ENCODE peak calls at places on chromosomes 7 and 10, in five cellular contexts. P is mucosa of descending colon; G is endothelial cell of umbilical vein; V is fibroblast of lung; F is CD8-positive, alpha-beta memory T cell. S is an unnamed sample. For H3K4me1, the result is how much of the 10 kb centered on the place peaks cover.

GRCh38 chr7:55246181-55246580 is 119.0 kb upstream of the LANCL2 start:
- DNase-seq in F (no peak), G (no peak), V (peak), P (no peak), S (no peak)

GRCh38 chr10:104332243-104333036 is 5.8 kb downstream of the ITPRIP start:
- DNase-seq in F (no peak), V (peak), G (no peak), P (no peak), S (no peak)

GRCh38 chr10:111347386-111348005 is 270.7 kb downstream of the ADRA2A start:
- DNase-seq in V (no peak), P (no peak), F (no peak), G (no peak), S (no peak)

GRCh38 chr10:96565774-96566173 is 21.0 kb downstream of the TM9SF3 start:
- DNase-seq in G (peak), V (peak), F (no peak), P (no peak), S (no peak)

GRCh38 chr7:121071132-121071531 is 82.6 kb downstream of the CPED1 start:
- DNase-seq in V (no peak), F (no peak), G (no peak), P (no peak), S (no peak)

GRCh38 chr7:117640465-117640864 is 160.6 kb downstream of the CFTR start:
- DNase-seq in G (no peak), P (no peak), F (no peak), V (no peak), S (no peak)

GRCh38 chr7:154679689-154680088 is 323.2 kb downstream of the PAXIP1 start:
- DNase-seq in G (no peak), V (no peak), F (no peak), P (no peak), S (no peak)

GRCh38 chr7:2661602-2662272 is 26.3 kb upstream of the AMZ1 start:
- DNase-seq in G (no peak), F (no peak), P (no peak), V (no peak), S (no peak)

GRCh38 chr7:30562498-30562897 is 32.2 kb upstream of the GARS1 start:
- DNase-seq in F (no peak), G (peak), V (peak), P (no peak), S (peak)

GRCh38 chr7:50621206-50621605 is 56.0 kb upstream of the DDC start:
- DNase-seq in F (no peak), P (no peak), V (no peak), G (no peak), S (no peak)

GRCh38 chr7:19023477-19023876 is 94.0 kb downstream of the TWIST1 start:
- DNase-seq in P (no peak), F (no peak), V (no peak), G (no peak), S (no peak)

GRCh38 chr10:78478919-78479318 is 445.3 kb downstream of the RPS24 start:
- DNase-seq in F (no peak), P (no peak), V (no peak), G (no peak), S (no peak)

GRCh38 chr10:130551676-130552075 is 415.5 kb downstream of the GLRX3 start:
- DNase-seq in F (no peak), G (no peak), V (no peak), P (no peak), S (no peak)

GRCh38 chr7:50622821-50623220 is 57.6 kb upstream of the DDC start:
- DNase-seq in G (no peak), V (no peak), P (no peak), F (no peak), S (no peak)

GRCh38 chr7:47281161-47281560 is 300.8 kb downstream of the TNS3 start:
- DNase-seq in F (no peak), P (no peak), V (no peak), G (no peak), S (no peak)

GRCh38 chr10:93346060-93346459 is 136.1 kb downstream of the MYOF start:
- DNase-seq in F (no peak), P (no peak), G (no peak), V (no peak), S (no peak)

GRCh38 chr10:69474688-69475432 is 23.6 kb downstream of the TSPAN15 start:
- DNase-seq in F (no peak), V (peak), P (no peak), G (peak), S (peak)

GRCh38 chr10:12503311-12503710 is 154.0 kb downstream of the CAMK1D start:
- DNase-seq in P (no peak), F (no peak), V (no peak), G (no peak), S (no peak)

GRCh38 chr10:17782921-17783665 is 26.1 kb upstream of the MRC1 start:
- DNase-seq in P (no peak), G (peak), V (peak), F (no peak), S (peak)

GRCh38 chr10:132678436-132679216 is 107.3 kb downstream of the NKX6-2 start:
- DNase-seq in F (no peak), G (no peak), P (no peak), V (no peak), S (no peak)

GRCh38 chr10:80126876-80127275 is 5.7 kb upstream of the PLAC9 start:
- DNase-seq in P (no peak), G (no peak), V (no peak), F (no peak), S (no peak)

GRCh38 chr7:157652161-157652953 is 315.6 kb downstream of the DNAJB6 start:
- DNase-seq in V (no peak), P (no peak), G (no peak), F (no peak), S (peak)

GRCh38 chr10:62844280-62845011 is 28.3 kb upstream of the EGR2 start:
- DNase-seq in F (no peak), V (peak), P (no peak), G (no peak), S (no peak)

GRCh38 chr10:101602767-101603398 is 14.8 kb downstream of the DPCD start:
- DNase-seq in F (peak), G (peak), P (peak), V (peak), S (peak)

GRCh38 chr10:46006219-46006618 is 24.2 kb downstream of the NCOA4 start:
- DNase-seq in F (no peak), P (no peak), V (peak), G (peak), S (no peak)

GRCh38 chr10:117987242-117987909 is 59.4 kb downstream of the RAB11FIP2 start:
- DNase-seq in P (no peak), G (no peak), V (no peak), F (no peak), S (no peak)

DNA sequence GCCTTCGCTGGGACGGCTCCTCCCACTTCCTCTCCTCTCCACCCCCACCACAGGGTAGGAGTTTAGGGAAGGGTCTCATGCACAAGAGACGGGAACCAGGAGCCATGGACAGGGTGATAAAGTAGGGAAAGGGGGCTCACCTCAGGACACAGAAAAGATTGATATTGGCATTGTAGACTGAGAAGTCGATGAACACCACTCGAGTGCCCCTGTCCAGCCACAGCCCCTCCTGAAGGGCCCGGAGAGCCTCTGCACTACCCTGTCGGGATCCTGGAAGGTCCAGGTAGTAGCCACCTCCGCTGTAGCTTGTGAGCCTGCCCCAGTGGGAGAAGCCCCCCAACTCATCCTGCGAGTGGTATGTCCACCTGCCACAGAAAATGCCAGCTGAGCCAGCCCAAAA is 10.8 kb upstream of the BLOC1S2 start:
- DNase-seq in P (no peak), G (no peak), F (no peak), V (no peak), S (no peak)
- H3K4me1 ChIP-seq in P (under half), G (under half), F (under half), V (under half), S (under half)

DNA sequence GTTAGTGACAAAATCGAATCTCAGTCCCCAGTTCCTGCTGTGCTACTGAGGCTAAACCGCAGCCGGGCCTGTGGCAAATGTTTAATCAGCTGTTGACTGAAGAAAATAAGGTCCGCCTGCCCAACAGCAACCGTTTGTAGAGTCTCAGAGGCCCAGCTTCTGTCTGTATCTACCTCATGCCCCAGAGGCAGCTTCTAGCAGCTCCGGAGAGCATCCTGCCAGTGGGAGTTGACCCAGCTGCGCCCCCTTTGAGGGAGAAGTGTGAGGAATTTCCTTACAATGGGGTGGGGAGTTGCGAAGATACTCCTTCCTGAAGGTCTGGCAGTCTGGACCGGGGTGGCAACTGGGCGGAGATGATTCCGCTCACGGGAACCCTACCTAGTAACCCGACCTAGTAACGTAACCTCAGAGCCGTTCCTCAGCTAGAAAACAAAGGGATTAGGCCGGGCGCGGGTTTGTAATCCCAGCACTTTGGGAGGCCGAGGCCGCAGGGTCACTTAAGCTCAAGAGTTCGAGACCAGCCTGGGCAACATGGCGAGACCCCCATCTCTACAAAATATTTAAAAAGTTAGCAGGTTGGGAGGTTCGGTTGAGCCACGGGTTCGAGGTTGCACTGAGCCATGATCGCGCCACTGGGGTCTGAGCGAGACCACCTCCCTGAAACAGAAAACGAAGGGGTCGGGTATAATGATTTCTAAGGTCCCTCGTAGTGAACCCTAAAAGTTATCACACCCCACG is 846 bp upstream of the ZNF775 start:
- DNase-seq in V (peak), P (peak), F (peak), G (peak), S (peak)
- H3K4me1 ChIP-seq in V (under half), P (half or more), F (under half), G (under half), S (under half)

GRCh38 chr7:139896831-139897230 is 67.8 kb downstream of the TBXAS1 start:
- DNase-seq in P (no peak), F (no peak), V (no peak), G (no peak), S (no peak)
- H3K4me1 ChIP-seq in P (under half), F (under half), V (under half), G (under half), S (under half)

GRCh38 chr7:92044940-92045339 is 89.3 kb downstream of the CYP51A1 start:
- DNase-seq in P (no peak), F (no peak), V (no peak), G (no peak), S (no peak)

GRCh38 chr7:92042056-92042737 is 92.1 kb downstream of the CYP51A1 start:
- DNase-seq in F (no peak), G (no peak), V (no peak), P (peak), S (no peak)

GRCh38 chr7:92043098-92043497 is 91.2 kb downstream of the CYP51A1 start:
- DNase-seq in F (no peak), P (no peak), G (no peak), V (no peak), S (no peak)

GRCh38 chr7:92043637-92044036 is 90.6 kb downstream of the CYP51A1 start:
- DNase-seq in V (no peak), G (no peak), F (no peak), P (no peak), S (no peak)

GRCh38 chr7:92044148-92044547 is 90.1 kb downstream of the CYP51A1 start:
- DNase-seq in V (no peak), P (no peak), F (no peak), G (no peak), S (no peak)
- H3K4me1 ChIP-seq in V (under half), P (under half), F (under half), G (under half), S (under half)

S was measured in SJCRH30.